ENCODE peak calls at places on chromosomes 2 and 18, in five cellular contexts. C is IMR-90, Z is mesendoderm, W is neuronal stem cell, S is mesenchymal stem cell. O is an unnamed sample.

GRCh38 chr2:155368934-155369333 is 670.4 kb downstream of the KCNJ3 start:
- DNase-seq in C (peak), Z (no peak), W (no peak), S (no peak), O (peak)

GRCh38 chr2:111054791-111055627 is 65.7 kb upstream of the BCL2L11 start:
- DNase-seq in C (no peak), Z (no peak), W (peak), S (no peak), O (peak)

GRCh38 chr2:98347298-98348065 is 1.2 kb downstream of the CNGA3 start:
- DNase-seq in C (no peak), Z (peak), W (peak), S (no peak), O (no peak)

GRCh38 chr2:127067620-127068350 is 39.2 kb downstream of the BIN1 start:
- DNase-seq in C (peak), Z (peak), W (peak), S (peak), O (peak)

GRCh38 chr2:237411683-237412349 is 2.1 kb downstream of the COL6A3 start:
- DNase-seq in C (peak), Z (no peak), W (no peak), S (peak), O (no peak)

GRCh38 chr18:26103579-26103978 is 13.2 kb upstream of the SS18 start:
- DNase-seq in C (no peak), Z (peak), W (no peak), S (no peak), O (peak)

GRCh38 chr2:149741646-149742045 is 154.1 kb upstream of the MMADHC start:
- DNase-seq in C (peak), Z (no peak), W (no peak), S (peak), O (no peak)

GRCh38 chr2:9152975-9153402 is 53.6 kb upstream of the ASAP2 start:
- DNase-seq in C (no peak), Z (no peak), W (no peak), S (no peak), O (no peak)

GRCh38 chr2:181120625-181121024 is 140.2 kb downstream of the UBE2E3 start:
- DNase-seq in C (no peak), Z (no peak), W (no peak), S (no peak), O (no peak)

GRCh38 chr2:109065335-109065734 is 63.7 kb upstream of the SH3RF3 start:
- DNase-seq in C (no peak), Z (no peak), W (no peak), S (no peak), O (no peak)

GRCh38 chr2:46495347-46496030 is 16.1 kb downstream of the TMEM247 start:
- DNase-seq in C (peak), Z (no peak), W (no peak), S (peak), O (no peak)

GRCh38 chr2:119760876-119761275 is 1.2 kb downstream of the PTPN4 start:
- DNase-seq in C (peak), Z (no peak), W (no peak), S (peak), O (no peak)

GRCh38 chr2:162085090-162085891 is 11.3 kb upstream of the DPP4 start:
- DNase-seq in C (peak), Z (no peak), W (no peak), S (peak), O (peak)

GRCh38 chr2:114123925-114124324 is 234.0 kb downstream of the ACTR3 start:
- DNase-seq in C (no peak), Z (no peak), W (no peak), S (no peak), O (no peak)

GRCh38 chr18:7370375-7370774 is 139.5 kb downstream of the LRRC30 start:
- DNase-seq in C (no peak), Z (no peak), W (no peak), S (no peak), O (no peak)

GRCh38 chr2:136787970-136788369 is 22.6 kb downstream of the THSD7B start:
- DNase-seq in C (no peak), Z (no peak), W (no peak), S (no peak), O (no peak)

GRCh38 chr18:2139676-2140075 is 431.6 kb downstream of the METTL4 start:
- DNase-seq in C (no peak), Z (no peak), W (no peak), S (peak), O (peak)

GRCh38 chr18:78725426-78725825 is 254.2 kb upstream of the SALL3 start:
- DNase-seq in C (no peak), Z (no peak), W (no peak), S (no peak), O (no peak)

GRCh38 chr2:163982938-163983337 is 247.1 kb upstream of the FIGN start:
- DNase-seq in C (no peak), Z (no peak), W (no peak), S (no peak), O (no peak)

GRCh38 chr2:26724004-26724750 is 31.7 kb downstream of the KCNK3 start:
- DNase-seq in C (peak), Z (no peak), W (no peak), S (peak), O (no peak)

GRCh38 chr2:60392014-60392391 is 161.5 kb downstream of the BCL11A start:
- DNase-seq in C (no peak), Z (no peak), W (no peak), S (no peak), O (no peak)

GRCh38 chr18:79517322-79517721 is 121.6 kb downstream of the NFATC1 start:
- DNase-seq in C (no peak), Z (no peak), W (no peak), S (no peak), O (no peak)

GRCh38 chr18:28541276-28541930 is 364.5 kb upstream of the CDH2 start:
- DNase-seq in C (no peak), Z (peak), W (no peak), S (peak), O (no peak)

GRCh38 chr18:31206787-31207381 is 44.2 kb upstream of the DSC1 start:
- DNase-seq in C (peak), Z (peak), W (no peak), S (peak), O (peak)

GRCh38 chr2:168211664-168212163 is 35.7 kb downstream of the STK39 start:
- DNase-seq in C (peak), Z (no peak), W (no peak), S (no peak), O (no peak)

GRCh38 chr2:189360861-189361260 is 80.4 kb upstream of the WDR75 start:
- DNase-seq in C (no peak), Z (no peak), W (no peak), S (no peak), O (no peak)

GRCh38 chr2:229914182-229914581 is 7.6 kb downstream of the TRIP12 start:
- DNase-seq in C (no peak), Z (no peak), W (no peak), S (no peak), O (no peak)

DNA sequence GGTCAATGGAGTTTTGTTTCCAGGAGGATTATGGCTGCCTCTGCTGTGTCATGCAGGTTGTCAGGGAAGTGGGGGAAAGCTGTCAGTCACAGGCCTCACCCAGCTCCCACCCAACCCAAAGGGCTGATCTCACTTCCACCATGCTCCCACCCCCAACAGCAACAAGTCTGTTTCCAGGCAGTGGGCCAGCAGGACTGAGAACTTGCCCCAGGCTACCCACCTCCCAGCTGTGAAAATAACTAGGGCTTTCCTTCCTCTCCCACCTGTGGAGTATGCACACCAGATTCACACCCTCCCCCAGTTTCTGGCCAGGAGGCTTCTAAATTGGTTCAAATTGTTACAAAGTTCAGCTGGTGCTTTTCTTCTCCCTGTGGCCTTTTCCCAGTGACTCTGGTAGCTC is 95.6 kb upstream of the ACVR1 start:
- DNase-seq in C (no peak), Z (peak), W (no peak), S (no peak), O (no peak)
- H3K4me3 ChIP-seq in C (no peak), Z (no peak), W (no peak), S (no peak), O (no peak)

DNA sequence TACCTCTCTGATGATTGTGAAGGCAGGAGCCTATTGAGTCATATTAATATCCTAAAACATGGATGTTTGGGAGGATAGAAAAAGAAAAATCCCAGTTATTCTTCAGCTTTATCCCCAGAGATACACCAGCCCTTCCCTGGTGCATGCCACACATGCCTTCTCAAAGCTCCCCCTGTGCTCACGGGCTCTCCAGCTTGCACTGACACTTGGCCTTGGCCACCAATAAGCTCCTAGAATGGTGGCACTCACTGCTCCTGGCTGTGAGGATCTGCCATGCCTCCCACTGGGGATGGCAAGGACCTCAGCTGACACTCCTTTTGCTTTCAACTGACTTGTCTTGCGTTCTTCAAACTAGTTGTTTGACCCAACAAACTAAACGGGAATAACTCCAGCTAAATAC is 15.9 kb downstream of the SLC14A1 start:
- DNase-seq in C (no peak), Z (peak), W (no peak), S (no peak), O (no peak)
- H3K23ac ChIP-seq in C (no peak), Z (peak), W (no peak), S (no peak), O (no peak)

DNA sequence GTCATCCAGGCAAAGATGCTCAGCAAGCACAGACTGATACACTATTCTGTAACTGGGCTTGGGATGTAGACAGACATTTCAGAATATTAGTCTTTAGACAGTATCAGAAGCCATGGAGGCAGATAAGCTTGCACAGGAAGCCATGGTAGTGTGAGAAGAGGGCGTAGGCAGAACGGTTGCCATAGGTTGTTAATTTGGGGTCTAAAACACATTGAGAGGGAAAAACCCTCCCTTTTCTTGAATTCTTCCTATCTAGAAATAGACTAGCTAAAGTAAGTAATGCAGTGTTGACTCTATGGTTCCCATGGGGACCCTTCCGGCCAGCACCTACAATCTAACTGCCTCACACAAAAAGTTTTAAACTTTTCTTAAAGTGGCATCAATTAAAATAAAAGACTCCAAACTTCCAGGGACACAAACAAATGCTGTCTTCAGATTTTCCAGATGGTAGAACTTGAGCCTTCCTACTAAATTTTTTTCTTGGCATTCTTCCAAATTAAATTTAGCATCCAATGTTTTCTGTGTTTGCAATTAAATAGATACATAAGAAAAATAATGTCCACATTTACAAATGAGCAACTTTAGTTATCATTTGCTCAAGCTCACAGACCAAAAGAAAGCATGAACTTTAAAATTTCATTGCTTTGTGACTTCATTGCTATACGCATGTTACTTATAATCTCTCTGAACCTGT is 1.9 kb downstream of the PRKRA start:
- DNase-seq in C (no peak), Z (no peak), W (no peak), S (no peak), O (no peak)
- H3K4me3 ChIP-seq in C (no peak), Z (no peak), W (no peak), S (no peak), O (no peak)

DNA sequence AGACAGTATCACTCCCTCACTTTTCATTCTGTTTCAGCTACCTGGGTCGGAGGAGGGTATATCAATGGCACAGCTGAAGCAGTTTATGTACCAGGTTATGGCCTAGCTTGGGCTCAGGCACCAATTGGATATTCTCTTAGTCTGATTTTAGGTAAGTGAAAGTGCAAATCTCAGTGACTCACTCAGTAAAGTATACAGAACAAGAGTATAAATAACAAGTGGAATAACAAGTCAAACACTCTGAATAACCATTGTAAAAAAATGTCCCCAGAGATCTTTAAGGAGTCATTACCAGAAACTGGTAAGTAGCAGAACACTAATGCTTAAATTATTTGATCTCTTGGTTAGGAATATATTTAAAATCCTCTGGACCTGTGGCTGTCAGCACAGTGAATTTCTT is 5.7 kb downstream of the SLC5A7 start:
- DNase-seq in C (no peak), Z (no peak), W (no peak), S (no peak), O (no peak)
- H3K23ac ChIP-seq in C (no peak), Z (no peak), W (no peak), S (no peak), O (no peak)

GRCh38 chr2:3303583-3304406 is 73.8 kb downstream of the EIPR1 start:
- DNase-seq in C (peak), Z (peak), W (peak), S (peak), O (peak)

GRCh38 chr2:3301001-3301400 is 76.6 kb downstream of the EIPR1 start:
- DNase-seq in C (peak), Z (no peak), W (no peak), S (no peak), O (no peak)

GRCh38 chr2:3302421-3302750 is 75.2 kb downstream of the EIPR1 start:
- DNase-seq in C (no peak), Z (no peak), W (no peak), S (no peak), O (no peak)

GRCh38 chr2:3305431-3305830 is 72.2 kb downstream of the EIPR1 start:
- DNase-seq in C (no peak), Z (no peak), W (no peak), S (no peak), O (no peak)

DNA sequence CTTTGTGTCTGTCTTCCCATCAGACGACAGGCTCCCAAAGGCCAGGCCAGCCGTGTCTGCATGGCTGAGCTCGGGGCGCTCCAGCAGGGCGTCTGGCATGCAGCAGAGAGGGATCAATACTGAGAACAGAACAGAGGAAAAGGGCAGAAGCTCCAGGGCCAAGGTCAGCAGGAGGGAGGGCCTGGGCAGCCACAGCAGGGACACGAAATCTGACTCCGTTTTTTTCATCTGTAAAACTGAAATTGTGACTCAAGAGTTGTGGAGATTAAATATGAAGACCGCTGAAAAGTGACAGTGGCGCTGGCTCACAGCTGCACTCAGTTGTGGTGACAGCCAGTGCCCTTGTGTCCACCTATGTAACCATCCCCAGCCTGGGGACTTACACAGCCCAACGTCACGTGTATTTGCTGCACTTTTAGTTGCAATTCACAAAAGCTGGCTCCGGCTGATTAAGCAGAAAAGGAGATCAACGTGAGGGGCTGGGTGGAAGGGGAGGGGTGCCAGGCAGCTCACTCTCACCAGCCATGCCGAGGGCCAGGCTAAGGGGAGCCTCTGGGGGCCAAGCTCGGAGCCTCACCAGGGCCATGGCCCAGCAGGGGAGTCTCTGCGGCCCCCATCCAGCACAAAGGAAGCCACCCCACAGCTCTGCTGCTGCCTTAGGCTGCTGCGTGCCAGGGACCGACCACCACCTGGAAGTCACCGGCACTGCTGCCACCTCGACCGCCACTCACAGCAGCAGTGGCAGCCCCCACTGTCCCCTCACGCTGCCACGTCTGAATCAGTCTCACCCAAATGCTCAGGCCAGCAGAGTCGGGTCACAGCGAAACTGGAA is 74.7 kb downstream of the EIPR1 start:
- DNase-seq in C (no peak), Z (peak), W (peak), S (no peak), O (no peak)
- H3K4me3 ChIP-seq in C (no peak), Z (no peak), W (no peak), S (no peak), O (no peak)

GRCh38 chr18:58512161-58512581 is 116.7 kb downstream of the ALPK2 start:
- DNase-seq in C (no peak), Z (peak), W (peak), S (no peak), O (no peak)

GRCh38 chr18:58513615-58514014 is 115.3 kb downstream of the ALPK2 start:
- DNase-seq in C (no peak), Z (no peak), W (no peak), S (no peak), O (no peak)

GRCh38 chr18:58514773-58515172 is 114.1 kb downstream of the ALPK2 start:
- DNase-seq in C (no peak), Z (no peak), W (no peak), S (no peak), O (no peak)

GRCh38 chr18:58511306-58511705 is 117.6 kb downstream of the ALPK2 start:
- DNase-seq in C (no peak), Z (no peak), W (no peak), S (no peak), O (no peak)

DNA sequence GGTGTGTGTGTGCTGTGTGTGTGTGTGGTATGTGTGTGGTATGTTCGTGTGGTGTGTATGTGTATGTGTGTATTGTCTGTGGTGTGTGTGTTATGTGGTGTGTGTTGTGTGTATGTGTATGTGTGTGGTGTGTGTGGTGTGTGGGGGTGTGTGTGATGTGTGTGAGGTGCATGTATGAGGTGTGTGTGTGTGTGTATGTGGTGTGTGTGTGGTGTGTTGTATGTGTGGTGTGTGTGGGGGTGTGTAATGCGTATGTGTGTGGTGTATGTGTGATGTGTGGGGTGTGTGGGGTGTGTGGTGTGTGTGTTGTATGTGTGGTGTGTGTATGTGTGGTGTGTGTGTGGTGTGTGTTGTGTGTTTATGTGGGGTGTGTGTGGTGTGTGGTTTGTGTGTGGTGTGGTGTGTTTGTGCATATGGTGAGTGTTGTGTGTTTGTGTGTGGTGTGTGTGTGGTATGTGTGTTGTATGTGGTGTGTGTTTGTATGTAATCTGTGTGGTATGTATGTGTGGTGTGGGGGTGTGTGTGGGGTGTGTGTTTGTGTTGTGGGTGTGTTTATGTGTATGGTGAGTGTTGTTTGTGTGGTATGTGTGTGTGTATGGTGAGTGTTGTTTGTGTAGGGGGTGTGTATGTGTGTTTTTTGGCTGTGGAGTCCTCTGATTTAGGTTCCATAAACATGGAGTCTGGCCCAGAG is 116.1 kb downstream of the ALPK2 start:
- DNase-seq in C (no peak), Z (no peak), W (no peak), S (no peak), O (no peak)
- H3K23ac ChIP-seq in C (no peak), Z (peak), W (peak), S (no peak), O (peak)

GRCh38 chr2:31137211-31138036 is 816 bp downstream of the GALNT14 start:
- DNase-seq in C (no peak), Z (peak), W (peak), S (peak), O (no peak)
- H3K4me3 ChIP-seq in C (peak), Z (peak), W (peak), S (peak), O (peak)

GRCh38 chr2:37323770-37324535 is 680 bp downstream of the PRKD3 start:
- DNase-seq in C (peak), Z (peak), W (peak), S (peak), O (peak)
- H3K23ac ChIP-seq in C (peak), Z (no peak), W (peak), S (no peak), O (no peak)

O was measured in trophoblast cell.